ENCODE peak calls at places on chromosome 21, in five cellular contexts. Q is thoracic aorta, Z is brain microvascular endothelial cell, U is spleen, S is tibial artery. W is an unnamed sample.

GRCh38 chr21:28714795-28715464 is 277.7 kb downstream of the LTN1 start:
- DNase-seq in Q (no peak), S (no peak), U (no peak), Z (peak), W (no peak)

GRCh38 chr21:29232601-29233541 is 65.9 kb upstream of the BACH1 start:
- DNase-seq in Z (peak), Q (no peak), U (no peak), S (no peak), W (no peak)

GRCh38 chr21:35390013-35390776 is 341.1 kb upstream of the RUNX1 start:
- DNase-seq in Z (peak), S (no peak), U (no peak), Q (no peak), W (no peak)

GRCh38 chr21:29174607-29175013 is 44.2 kb downstream of the MAP3K7CL start:
- DNase-seq in Q (no peak), U (no peak), S (no peak), Z (no peak), W (no peak)

GRCh38 chr21:37166733-37167132 is 93.7 kb downstream of the TTC3 start:
- DNase-seq in S (no peak), Z (no peak), U (no peak), Q (no peak), W (peak)

GRCh38 chr21:39686636-39687035 is 58.3 kb upstream of the IGSF5 start:
- DNase-seq in Z (no peak), S (no peak), Q (no peak), U (no peak), W (no peak)

GRCh38 chr21:15771311-15771710 is 41.5 kb downstream of the USP25 start:
- DNase-seq in Q (no peak), Z (no peak), U (no peak), S (no peak), W (no peak)

GRCh38 chr21:34781508-34781907 is 112.7 kb downstream of the CLIC6 start:
- DNase-seq in U (no peak), S (no peak), Q (no peak), Z (no peak), W (no peak)

GRCh38 chr21:17491716-17492414 is 21.0 kb upstream of the CXADR start:
- DNase-seq in U (no peak), S (peak), Q (peak), Z (peak), W (no peak)

GRCh38 chr21:29164330-29164942 is 34.0 kb downstream of the MAP3K7CL start:
- DNase-seq in Q (no peak), S (no peak), U (no peak), Z (peak), W (peak)

GRCh38 chr21:15094706-15095105 is 29.9 kb upstream of the NRIP1 start:
- DNase-seq in U (no peak), Q (no peak), S (no peak), Z (no peak), W (no peak)

GRCh38 chr21:37119421-37120218 is 46.6 kb downstream of the TTC3 start:
- DNase-seq in S (no peak), U (no peak), Z (no peak), Q (no peak), W (peak)

GRCh38 chr21:29299906-29300546 is 1.3 kb downstream of the BACH1 start:
- DNase-seq in U (peak), Q (no peak), Z (peak), S (peak), W (peak)

GRCh38 chr21:15826147-15826780 is 96.5 kb downstream of the USP25 start:
- DNase-seq in S (no peak), Z (no peak), Q (no peak), U (no peak), W (peak)

GRCh38 chr21:37367758-37368535 is 1.4 kb downstream of the DYRK1A start:
- DNase-seq in Z (peak), Q (no peak), S (peak), U (peak), W (peak)

GRCh38 chr21:20698585-20698984 is 299.6 kb upstream of the NCAM2 start:
- DNase-seq in Z (no peak), U (no peak), Q (no peak), S (no peak), W (no peak)

GRCh38 chr21:36636439-36636838 is 62.5 kb upstream of the SIM2 start:
- DNase-seq in S (no peak), U (no peak), Q (no peak), Z (no peak), W (no peak)

GRCh38 chr21:16279658-16280581 is 550.1 kb downstream of the USP25 start:
- DNase-seq in S (peak), U (no peak), Z (peak), Q (no peak), W (peak)

GRCh38 chr21:36183144-36183795 is 26.6 kb downstream of the DOP1B start:
- DNase-seq in U (peak), Z (no peak), S (no peak), Q (no peak), W (no peak)

GRCh38 chr21:36698160-36699025 is 522 bp upstream of the SIM2 start:
- DNase-seq in Q (no peak), S (no peak), Z (no peak), U (no peak), W (no peak)

GRCh38 chr21:16587671-16588379 is 858.0 kb downstream of the USP25 start:
- DNase-seq in Z (no peak), S (peak), Q (no peak), U (no peak), W (peak)

GRCh38 chr21:29538115-29538514 is 239.4 kb downstream of the BACH1 start:
- DNase-seq in U (no peak), Q (no peak), S (no peak), Z (peak), W (no peak)

GRCh38 chr21:15444118-15444960 is 285.4 kb upstream of the USP25 start:
- DNase-seq in U (no peak), Z (no peak), S (no peak), Q (no peak), W (peak)

GRCh38 chr21:25361097-25361496 is 246.2 kb downstream of the MRPL39 start:
- DNase-seq in U (no peak), Z (no peak), S (no peak), Q (no peak), W (no peak)

GRCh38 chr21:39656209-39656608 is 43.5 kb downstream of the B3GALT5 start:
- DNase-seq in Q (no peak), S (no peak), U (no peak), Z (no peak), W (no peak)

GRCh38 chr21:15928196-15928595 is 198.4 kb downstream of the USP25 start:
- DNase-seq in Z (no peak), S (no peak), U (peak), Q (no peak), W (no peak)

GRCh38 chr21:21921410-21922232 is 923.4 kb downstream of the NCAM2 start:
- DNase-seq in U (no peak), S (no peak), Q (no peak), Z (no peak), W (peak)

GRCh38 chr21:28489197-28489596 is 503.5 kb downstream of the LTN1 start:
- DNase-seq in Q (no peak), S (no peak), Z (no peak), U (no peak), W (no peak)

GRCh38 chr21:29155118-29155932 is 24.9 kb downstream of the MAP3K7CL start:
- DNase-seq in Q (no peak), U (no peak), S (peak), Z (peak), W (peak)

GRCh38 chr21:36589352-36589971 is 109.5 kb upstream of the SIM2 start:
- DNase-seq in U (no peak), Q (no peak), Z (peak), S (no peak), W (peak)

GRCh38 chr21:21860888-21861287 is 862.7 kb downstream of the NCAM2 start:
- DNase-seq in U (no peak), Q (no peak), Z (no peak), S (no peak), W (peak)

GRCh38 chr21:35045539-35046222 is 3.4 kb downstream of the RUNX1 start:
- DNase-seq in Z (no peak), S (no peak), U (no peak), Q (no peak), W (no peak)

GRCh38 chr21:36994501-36995189 is 11.9 kb upstream of the RIPPLY3 start:
- DNase-seq in S (no peak), Q (no peak), U (no peak), Z (no peak), W (no peak)

GRCh38 chr21:36297938-36298572 is 21.9 kb upstream of the MORC3 start:
- DNase-seq in U (peak), Q (no peak), Z (no peak), S (peak), W (no peak)

GRCh38 chr21:35303085-35303484 is 254.0 kb upstream of the RUNX1 start:
- DNase-seq in U (no peak), S (no peak), Q (no peak), Z (peak), W (no peak)

GRCh38 chr21:25490742-25491141 is 116.5 kb downstream of the MRPL39 start:
- DNase-seq in U (no peak), Z (no peak), S (no peak), Q (no peak), W (no peak)

GRCh38 chr21:36096398-36097290 is 26.8 kb downstream of the CBR1 start:
- DNase-seq in Z (no peak), U (no peak), Q (no peak), S (no peak), W (no peak)

GRCh38 chr21:40752125-40752524 is 94.8 kb downstream of the DSCAM start:
- DNase-seq in Q (no peak), Z (no peak), S (no peak), U (no peak), W (peak)
- TF ChIP-seq CTCF in Q (no peak), Z (no peak), S (no peak), U (no peak), W (no peak)

GRCh38 chr21:46195595-46196195 is 11.4 kb upstream of the SPATC1L start:
- DNase-seq in U (no peak), Q (no peak), Z (no peak), S (no peak), W (no peak)
- H3K27ac ChIP-seq in U (no peak), Q (no peak), Z (no peak), S (no peak), W (no peak)

DNA sequence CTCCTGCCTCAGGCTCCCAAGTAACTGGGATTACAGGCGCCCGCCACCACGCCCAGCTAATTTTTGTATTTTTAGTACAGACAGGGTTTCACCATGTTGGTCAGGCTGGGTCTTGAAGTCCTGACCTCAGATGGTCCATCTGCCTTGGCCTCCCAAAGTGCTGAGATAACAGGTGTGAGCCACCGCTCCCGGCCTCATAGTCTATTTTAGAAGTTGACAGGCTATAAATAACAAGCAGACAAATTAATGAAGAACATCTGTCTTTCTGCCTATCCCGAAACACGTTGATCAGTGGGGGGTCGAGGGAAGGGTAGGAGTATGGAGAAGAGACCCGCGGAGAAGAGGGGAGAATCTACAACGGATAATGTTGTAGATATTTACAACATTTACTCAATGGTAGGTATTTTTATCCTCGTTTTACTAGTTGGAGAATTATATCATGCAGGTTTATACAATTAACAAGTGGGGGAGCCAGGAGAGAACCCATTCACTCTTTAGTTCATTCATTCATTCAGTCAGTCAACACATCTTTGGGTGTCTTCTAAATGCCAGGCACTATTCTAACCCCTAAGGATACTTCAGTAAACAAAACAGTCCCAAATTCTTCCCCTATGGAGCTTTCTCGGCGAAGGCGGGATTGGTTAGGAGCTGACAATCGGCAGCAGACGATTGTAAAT is 501 bp upstream of the IFNAR2 start:
- DNase-seq in U (no peak), S (no peak), Z (no peak), Q (no peak), W (no peak)
- H3K4me3 ChIP-seq in U (peak), S (peak), Z (peak), Q (peak), W (peak)

DNA sequence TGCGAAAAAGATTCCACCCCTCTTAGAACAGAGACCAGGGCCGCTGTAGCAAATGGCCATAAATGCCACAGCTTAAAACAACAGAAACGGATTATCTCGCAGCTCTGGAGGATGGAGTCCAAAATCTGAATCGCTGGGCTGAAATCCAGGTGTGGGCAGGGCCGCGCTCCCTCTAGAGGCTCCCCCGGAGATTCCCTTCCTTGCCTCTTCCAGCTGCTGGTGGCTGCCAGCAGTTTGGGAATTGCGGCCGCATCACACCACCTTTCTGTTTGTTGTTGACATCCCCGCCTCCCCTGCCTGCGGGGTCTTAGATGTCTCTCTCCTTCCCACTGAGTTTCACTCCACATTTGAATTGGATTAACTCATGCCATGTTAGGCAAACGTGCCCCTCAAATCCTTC is 15.6 kb downstream of the PDE9A start:
- DNase-seq in S (no peak), U (no peak), Z (no peak), Q (no peak), W (no peak)
- TF ChIP-seq CTCF in S (no peak), U (no peak), Z (peak), Q (no peak), W (peak)

GRCh38 chr21:45541221-45542039 is 810 bp downstream of the SLC19A1 start:
- DNase-seq in U (peak), Q (no peak), S (peak), Z (no peak), W (peak)
- H3K27ac ChIP-seq in U (peak), Q (no peak), S (no peak), Z (no peak), W (no peak)

DNA sequence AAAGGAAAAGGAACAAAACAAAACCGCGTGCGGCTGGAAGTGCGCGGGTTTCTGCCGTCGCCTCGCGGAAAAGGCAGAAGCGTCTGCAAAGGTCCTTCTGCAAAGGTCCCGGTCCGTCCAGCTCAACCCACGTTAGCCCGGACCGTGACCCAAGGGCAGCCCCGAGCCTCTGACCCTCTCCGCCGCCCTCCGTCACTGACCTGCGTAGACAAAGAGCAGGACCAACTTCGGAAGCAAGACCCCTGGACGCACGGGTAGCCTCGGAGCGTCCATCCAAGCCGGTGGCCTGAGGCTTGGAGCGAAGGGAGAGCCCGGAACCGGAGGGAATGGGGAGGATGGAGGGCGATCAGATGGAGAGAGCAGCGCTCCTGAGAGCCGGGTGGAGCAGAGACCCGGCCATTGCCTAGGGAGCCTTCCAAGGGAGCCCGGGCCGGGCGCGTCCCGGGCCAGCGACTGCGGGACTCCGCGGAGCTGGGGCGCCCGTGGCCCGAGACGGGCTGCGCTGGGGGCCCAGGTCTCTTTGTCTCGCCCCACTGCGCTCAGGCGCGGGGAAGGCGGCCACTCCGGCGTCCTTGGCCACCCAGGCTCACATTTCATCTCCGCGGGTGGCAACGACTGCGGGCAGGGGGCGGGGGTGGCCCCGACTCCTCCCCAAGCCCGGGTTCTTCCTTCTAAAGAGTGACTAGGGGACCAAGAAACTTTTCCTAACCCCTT is at the start of gene CYYR1:
- DNase-seq in U (peak), S (no peak), Z (no peak), Q (no peak), W (peak)
- H3K4me3 ChIP-seq in U (peak), S (peak), Z (peak), Q (peak), W (peak)

GRCh38 chr21:31873696-31874599 is 1.1 kb downstream of the HUNK start:
- DNase-seq in Q (no peak), U (peak), S (no peak), Z (no peak), W (peak)
- TF ChIP-seq CTCF in Q (peak), U (no peak), S (no peak), Z (peak), W (peak)

DNA sequence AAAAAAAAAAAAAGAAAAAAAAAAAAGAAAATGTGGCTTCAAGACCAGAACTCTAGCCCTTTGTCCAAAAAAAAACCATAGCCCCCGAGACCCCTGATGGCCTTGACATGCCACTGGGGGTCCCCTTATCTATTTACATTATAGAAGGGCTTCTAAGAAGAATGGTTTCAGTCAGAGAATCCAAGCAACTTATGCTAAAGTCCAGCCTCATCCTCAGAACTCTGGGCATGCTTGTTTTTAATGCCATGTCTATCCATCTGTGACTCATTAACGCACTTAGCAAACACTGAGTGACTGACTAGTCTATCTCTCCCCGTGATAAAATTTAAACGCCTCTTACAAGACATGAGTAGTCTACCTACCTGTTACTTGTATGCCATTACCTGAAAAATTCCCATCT is 29.3 kb downstream of the ERG start:
- DNase-seq in S (no peak), U (no peak), Z (no peak), Q (no peak), W (no peak)
- H3K27ac ChIP-seq in S (no peak), U (no peak), Z (no peak), Q (no peak), W (no peak)

GRCh38 chr21:45108808-45109800 is 34.7 kb downstream of the ADARB1 start:
- DNase-seq in U (no peak), S (no peak), Z (no peak), Q (no peak), W (no peak)
- H3K4me3 ChIP-seq in U (peak), S (peak), Z (no peak), Q (peak), W (no peak)

DNA sequence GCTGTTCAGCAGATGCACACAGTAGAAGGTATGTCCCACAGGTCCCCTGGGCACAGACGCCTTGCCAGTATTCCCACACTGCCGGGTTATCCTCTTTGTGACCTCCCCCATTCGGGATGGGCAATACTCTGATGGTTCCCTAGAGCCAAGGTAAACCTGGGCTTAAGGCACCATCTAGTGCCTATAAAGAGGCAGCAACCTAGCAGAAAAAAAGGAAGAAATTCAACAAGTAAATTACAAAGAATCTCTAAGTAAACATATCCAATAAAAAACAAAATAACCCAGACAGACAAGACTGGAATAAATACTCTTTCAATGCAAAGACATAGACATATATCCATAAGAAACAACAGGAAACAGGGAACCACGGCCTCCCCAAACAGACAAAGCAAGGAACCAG is 39.4 kb downstream of the HSF2BP start:
- DNase-seq in Z (no peak), Q (no peak), U (no peak), S (no peak), W (no peak)
- TF ChIP-seq CTCF in Z (peak), Q (no peak), U (no peak), S (no peak), W (peak)

W was measured in cardiac muscle cell.